ENCODE peak calls at places on chromosomes 12 and 14, in four cellular contexts. R is GM06990, P is stomach, Z is fibroblast of mammary gland. O is an unnamed sample.

GRCh38 chr12:3049596-3050314 is 27.4 kb upstream of the TSPAN9 start:
- DNase-seq in R (no peak), P (no peak), Z (no peak), O (no peak)

GRCh38 chr14:68232643-68233055 is 413.1 kb downstream of the RAD51B start:
- DNase-seq in R (peak; percentile 78), P (peak; percentile 58), Z (peak; percentile 99), O (peak; percentile 100)

GRCh38 chr14:63677891-63678379 is 36.3 kb upstream of the WDR89 start:
- DNase-seq in R (no peak), P (no peak), Z (peak; percentile 6), O (peak; percentile 41)

GRCh38 chr12:18430425-18431048 is 169.2 kb downstream of the PIK3C2G start:
- DNase-seq in R (no peak), P (peak; percentile 40), Z (peak; percentile 71), O (peak; percentile 76)

GRCh38 chr14:76832503-76832988 is 6.3 kb downstream of the LRRC74A start:
- DNase-seq in R (no peak), P (no peak), Z (peak; percentile 44), O (peak; percentile 24)

GRCh38 chr12:105455250-105455649 is 124.8 kb downstream of the C12orf75 start:
- DNase-seq in R (no peak), P (no peak), Z (no peak), O (no peak)

GRCh38 chr14:73771848-73772705 is 57.9 kb upstream of the PNMA1 start:
- DNase-seq in R (peak; percentile 84), P (peak; percentile 86), Z (peak; percentile 75), O (peak; percentile 79)

GRCh38 chr14:50605776-50606175 is 45.8 kb downstream of the ATL1 start:
- DNase-seq in R (no peak), P (no peak), Z (no peak), O (no peak)

GRCh38 chr12:24404086-24404815 is 454.8 kb upstream of the SOX5 start:
- DNase-seq in R (no peak), P (no peak), Z (peak; percentile 5), O (peak; percentile 12)

GRCh38 chr12:132510111-132510724 is 20.3 kb downstream of the FBRSL1 start:
- DNase-seq in R (no peak), P (no peak), Z (no peak), O (no peak)

GRCh38 chr12:53051058-53051880 is 1.4 kb downstream of the TNS2 start:
- DNase-seq in R (no peak), P (peak; percentile 59), Z (peak; percentile 89), O (peak; percentile 89)

GRCh38 chr12:80044694-80045046 is 54.7 kb upstream of the OTOGL start:
- DNase-seq in R (peak; percentile 5), P (no peak), Z (peak; percentile 94), O (peak; percentile 66)

GRCh38 chr14:74983343-74983742 is 19.4 kb upstream of the EIF2B2 start:
- DNase-seq in R (no peak), P (no peak), Z (no peak), O (peak; percentile 36)

GRCh38 chr14:40074169-40074568 is 641.9 kb upstream of the FBXO33 start:
- DNase-seq in R (no peak), P (no peak), Z (no peak), O (no peak)

GRCh38 chr12:101924647-101925046 is 47.3 kb downstream of the DRAM1 start:
- DNase-seq in R (no peak), P (no peak), Z (peak; percentile 72), O (no peak)

GRCh38 chr12:70258605-70259403 is 15.6 kb downstream of the CNOT2 start:
- DNase-seq in R (no peak), P (no peak), Z (no peak), O (no peak)

GRCh38 chr12:95742586-95742985 is 48.0 kb downstream of the NTN4 start:
- DNase-seq in R (no peak), P (no peak), Z (no peak), O (no peak)

GRCh38 chr12:97336896-97337751 is 125.5 kb upstream of the RMST start:
- DNase-seq in R (no peak), P (no peak), Z (no peak), O (no peak)

GRCh38 chr12:66662729-66663128 is 16.1 kb downstream of the GRIP1 start:
- DNase-seq in R (no peak), P (no peak), Z (peak; percentile 62), O (peak; percentile 10)

GRCh38 chr12:53217049-53217929 is 10.2 kb upstream of the ITGB7 start:
- DNase-seq in R (no peak), P (peak; percentile 62), Z (peak; percentile 50), O (peak; percentile 35)

GRCh38 chr12:46266382-46266791 is 2.5 kb downstream of the SLC38A1 start:
- DNase-seq in R (no peak), P (no peak), Z (peak; percentile 78), O (peak; percentile 56)

GRCh38 chr12:46459111-46459510 is 86.5 kb upstream of the SLC38A2 start:
- DNase-seq in R (no peak), P (no peak), Z (peak; percentile 85), O (peak; percentile 75)

GRCh38 chr14:23572524-23572828 is 4.9 kb upstream of the AP1G2 start:
- DNase-seq in R (no peak), P (no peak), Z (no peak), O (no peak)

GRCh38 chr12:14773685-14774073 is 29.6 kb downstream of the WBP11 start:
- DNase-seq in R (peak; percentile 82), P (no peak), Z (no peak), O (peak; percentile 14)

GRCh38 chr12:14772946-14773345 is 30.3 kb downstream of the WBP11 start:
- DNase-seq in R (no peak), P (no peak), Z (no peak), O (no peak)

GRCh38 chr12:14775652-14776020 is 27.6 kb downstream of the WBP11 start:
- DNase-seq in R (no peak), P (no peak), Z (peak; percentile 68), O (peak; percentile 59)

GRCh38 chr12:14774944-14775651 is 28.2 kb downstream of the WBP11 start:
- DNase-seq in R (peak; percentile 58), P (peak; percentile 56), Z (peak; percentile 72), O (peak; percentile 69)

DNA sequence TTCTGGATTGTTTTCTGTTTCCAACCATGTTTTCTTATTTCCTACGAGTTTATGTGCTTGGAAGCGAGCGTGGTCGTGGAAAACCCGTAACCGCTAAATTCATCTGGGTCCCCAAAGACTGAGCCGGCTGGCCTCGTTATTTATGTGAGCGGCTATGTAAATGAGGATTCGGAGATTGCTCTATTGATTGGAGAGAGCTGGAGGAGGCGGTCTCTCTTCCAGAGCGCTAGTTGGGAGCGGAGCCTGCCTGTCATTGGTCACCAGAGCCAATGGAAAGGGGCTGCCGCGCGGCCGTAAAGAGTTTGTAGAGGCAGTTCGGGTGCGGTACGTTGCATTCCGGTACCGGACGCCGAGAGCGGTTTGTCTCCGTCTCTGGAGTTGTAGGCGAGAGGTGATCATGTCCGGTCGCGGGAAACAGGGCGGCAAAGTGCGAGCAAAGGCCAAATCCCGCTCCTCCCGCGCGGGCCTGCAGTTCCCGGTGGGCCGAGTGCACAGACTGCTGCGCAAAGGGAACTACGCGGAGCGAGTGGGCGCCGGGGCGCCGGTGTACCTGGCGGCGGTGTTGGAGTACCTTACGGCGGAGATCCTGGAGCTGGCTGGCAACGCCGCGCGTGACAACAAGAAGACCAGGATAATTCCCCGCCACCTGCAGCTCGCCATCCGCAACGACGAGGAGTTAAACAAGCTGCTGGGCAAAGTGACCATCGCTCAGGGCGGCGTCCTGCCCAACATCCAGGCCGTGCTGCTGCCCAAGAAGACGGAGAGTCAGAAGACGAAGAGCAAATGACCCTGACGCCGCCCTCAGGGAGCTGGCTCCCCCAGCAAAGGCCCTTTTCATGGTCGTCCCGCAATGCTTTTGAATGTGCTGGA is 29.0 kb downstream of the WBP11 start:
- DNase-seq in R (peak; percentile 88), P (peak; percentile 97), Z (peak; percentile 96), O (peak; percentile 98)
- TF ChIP-seq CTCF in R (no peak), P (no peak), Z (no peak), O (no peak)

DNA sequence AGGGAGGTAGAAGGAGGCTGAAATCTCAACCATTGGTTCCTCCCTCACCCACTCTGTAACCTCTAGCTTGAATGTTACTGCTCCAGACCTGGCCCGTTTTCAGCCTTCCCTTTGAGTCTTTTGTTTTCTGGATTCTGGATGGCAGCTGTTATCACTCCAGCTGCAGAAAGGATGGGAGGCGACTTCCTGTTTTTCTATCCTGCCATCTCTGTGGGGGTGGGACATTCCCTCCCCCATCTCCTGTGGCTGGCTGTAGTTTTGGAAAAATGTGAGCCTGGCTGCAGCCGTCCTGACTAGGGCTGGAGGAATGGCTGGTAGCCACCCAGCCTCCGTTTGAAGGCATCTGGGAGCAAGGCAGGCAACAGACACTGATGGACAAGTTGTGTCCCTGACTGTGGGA is 2.9 kb upstream of the PPFIBP1 start:
- DNase-seq in R (no peak), P (no peak), Z (peak; percentile 62), O (peak; percentile 55)
- H3K4me3 ChIP-seq in R (no peak overlapping the region), P (no peak overlapping the region), Z (no peak overlapping the region), O (no peak overlapping the region)

GRCh38 chr12:118840878-118841277 is 140.5 kb upstream of the SRRM4 start:
- DNase-seq in R (no peak), P (no peak), Z (no peak), O (no peak)

GRCh38 chr12:118842753-118843335 is 138.5 kb upstream of the SRRM4 start:
- DNase-seq in R (no peak), P (no peak), Z (no peak), O (no peak)

GRCh38 chr12:118841588-118841987 is 139.8 kb upstream of the SRRM4 start:
- DNase-seq in R (no peak), P (no peak), Z (no peak), O (no peak)

GRCh38 chr12:118835911-118836310 is 145.4 kb upstream of the SRRM4 start:
- DNase-seq in R (no peak), P (no peak), Z (no peak), O (no peak)

GRCh38 chr12:118840399-118840798 is 140.9 kb upstream of the SRRM4 start:
- DNase-seq in R (no peak), P (no peak), Z (no peak), O (no peak)
- TF ChIP-seq CTCF in R (peak; percentile 49), P (no peak), Z (no peak), O (no peak)

DNA sequence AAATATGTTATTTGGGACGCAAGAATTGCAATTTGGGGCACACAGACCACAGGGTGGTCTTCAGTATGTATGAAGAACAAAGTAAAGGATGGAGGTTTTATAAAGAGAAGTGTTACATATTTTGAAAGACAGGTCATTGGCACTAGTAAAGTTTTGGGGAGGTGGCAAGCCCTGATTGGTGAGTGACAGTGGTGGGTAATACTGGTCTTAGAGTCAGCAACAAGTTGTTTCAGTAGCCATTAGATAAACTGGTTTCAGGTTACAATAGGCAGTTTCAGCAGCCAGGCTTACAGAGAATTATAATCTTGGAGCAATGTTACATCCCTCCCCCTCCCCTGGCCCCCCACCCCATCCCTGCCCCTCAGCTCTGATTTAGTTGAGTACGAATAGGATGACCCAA is 17.5 kb downstream of the MARK3 start:
- DNase-seq in R (no peak), P (no peak), Z (peak; percentile 50), O (peak; percentile 67)
- H3K4me3 ChIP-seq in R (no peak overlapping the region), P (no peak overlapping the region), Z (no peak overlapping the region), O (no peak overlapping the region)

DNA sequence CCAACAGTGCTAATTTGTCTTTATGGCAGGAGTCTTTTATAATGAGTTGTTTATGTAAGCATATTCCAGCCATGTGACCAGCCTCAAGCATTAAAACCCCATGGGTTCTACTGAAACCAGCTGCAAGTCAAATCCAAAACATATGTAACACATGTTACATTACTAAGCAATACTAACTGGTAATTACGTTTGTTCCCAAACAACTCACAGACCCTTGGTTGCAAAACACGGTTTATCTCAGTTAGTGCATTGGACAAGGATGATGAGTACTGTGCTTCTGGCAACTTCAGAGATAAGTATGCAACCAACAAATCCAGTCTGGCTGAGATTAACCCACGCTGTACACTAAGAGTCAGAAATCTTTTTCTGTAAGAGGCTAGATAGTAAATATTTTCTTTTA is 110.1 kb upstream of the FAR2 start:
- DNase-seq in R (no peak), P (no peak), Z (peak; percentile 100), O (peak; percentile 95)
- TF ChIP-seq CTCF in R (no peak), P (no peak), Z (no peak), O (no peak)

O was measured in cardiac fibroblast.